ENCODE peak calls at places on chromosomes 1 and 21, in six cellular contexts. One of them, this sample, is unnamed.

GRCh38 chr1:66374561-66375111 is 159.3 kb upstream of the SGIP1 start:
- DNase-seq in fibroblast of the aortic adventitia: peak
- DNase-seq in Calu3: no peak
- DNase-seq in stomach: no peak
- DNase-seq in A549: no peak
- DNase-seq in mesothelial cell of epicardium: no peak
- DNase-seq in this sample: no peak

GRCh38 chr1:232952514-232953175 is 2.2 kb downstream of the NTPCR start:
- DNase-seq in Calu3: peak
- DNase-seq in A549: peak
- DNase-seq in mesothelial cell of epicardium: no peak
- DNase-seq in fibroblast of the aortic adventitia: peak
- DNase-seq in stomach: peak
- DNase-seq in this sample: peak

GRCh38 chr1:173122958-173123852 is 72.5 kb upstream of the TNFSF18 start:
- DNase-seq in Calu3: peak
- DNase-seq in mesothelial cell of epicardium: no peak
- DNase-seq in fibroblast of the aortic adventitia: peak
- DNase-seq in A549: peak
- DNase-seq in stomach: peak
- DNase-seq in this sample: no peak

GRCh38 chr1:22830131-22830566 is 119.5 kb downstream of the EPHB2 start:
- DNase-seq in A549: no peak
- DNase-seq in mesothelial cell of epicardium: no peak
- DNase-seq in fibroblast of the aortic adventitia: no peak
- DNase-seq in stomach: no peak
- DNase-seq in Calu3: no peak
- DNase-seq in this sample: no peak

GRCh38 chr1:84541679-84542078 is 32.6 kb downstream of the CTBS start:
- DNase-seq in fibroblast of the aortic adventitia: no peak
- DNase-seq in A549: no peak
- DNase-seq in stomach: no peak
- DNase-seq in mesothelial cell of epicardium: no peak
- DNase-seq in Calu3: no peak
- DNase-seq in this sample: peak

GRCh38 chr1:201088901-201089525 is 23.2 kb downstream of the CACNA1S start:
- DNase-seq in A549: no peak
- DNase-seq in mesothelial cell of epicardium: no peak
- DNase-seq in Calu3: peak
- DNase-seq in fibroblast of the aortic adventitia: no peak
- DNase-seq in stomach: no peak
- DNase-seq in this sample: no peak

GRCh38 chr1:27940297-27940696 is 5.5 kb downstream of the SMPDL3B start:
- DNase-seq in A549: peak
- DNase-seq in stomach: peak
- DNase-seq in mesothelial cell of epicardium: no peak
- DNase-seq in fibroblast of the aortic adventitia: peak
- DNase-seq in Calu3: peak
- DNase-seq in this sample: no peak

GRCh38 chr1:151371340-151371739 is 1.2 kb downstream of the SELENBP1 start:
- DNase-seq in stomach: peak
- DNase-seq in A549: no peak
- DNase-seq in Calu3: peak
- DNase-seq in fibroblast of the aortic adventitia: peak
- DNase-seq in mesothelial cell of epicardium: no peak
- DNase-seq in this sample: peak

GRCh38 chr1:89894210-89894668 is 73.4 kb downstream of the LRRC8D start:
- DNase-seq in fibroblast of the aortic adventitia: peak
- DNase-seq in Calu3: no peak
- DNase-seq in mesothelial cell of epicardium: no peak
- DNase-seq in A549: no peak
- DNase-seq in stomach: no peak
- DNase-seq in this sample: no peak

GRCh38 chr1:210635108-210635507 is 306.4 kb downstream of the HHAT start:
- DNase-seq in mesothelial cell of epicardium: no peak
- DNase-seq in Calu3: no peak
- DNase-seq in fibroblast of the aortic adventitia: no peak
- DNase-seq in stomach: no peak
- DNase-seq in A549: no peak
- DNase-seq in this sample: no peak

GRCh38 chr1:23422313-23422877 is 2.2 kb downstream of the TCEA3 start:
- DNase-seq in mesothelial cell of epicardium: no peak
- DNase-seq in fibroblast of the aortic adventitia: peak
- DNase-seq in A549: no peak
- DNase-seq in stomach: peak
- DNase-seq in Calu3: no peak
- DNase-seq in this sample: no peak

GRCh38 chr1:17434591-17434990 is 4.9 kb downstream of the RCC2 start:
- DNase-seq in mesothelial cell of epicardium: no peak
- DNase-seq in fibroblast of the aortic adventitia: no peak
- DNase-seq in Calu3: no peak
- DNase-seq in A549: no peak
- DNase-seq in stomach: no peak
- DNase-seq in this sample: no peak

GRCh38 chr1:203041351-203041932 is 15.2 kb downstream of the PPFIA4 start:
- DNase-seq in Calu3: no peak
- DNase-seq in A549: no peak
- DNase-seq in mesothelial cell of epicardium: no peak
- DNase-seq in stomach: no peak
- DNase-seq in fibroblast of the aortic adventitia: no peak
- DNase-seq in this sample: no peak

GRCh38 chr1:235712812-235713211 is 63.2 kb upstream of the GNG4 start:
- DNase-seq in A549: no peak
- DNase-seq in stomach: no peak
- DNase-seq in mesothelial cell of epicardium: no peak
- DNase-seq in Calu3: no peak
- DNase-seq in fibroblast of the aortic adventitia: no peak
- DNase-seq in this sample: no peak

GRCh38 chr1:21299007-21299406 is 8.7 kb upstream of the ECE1 start:
- DNase-seq in stomach: no peak
- DNase-seq in mesothelial cell of epicardium: no peak
- DNase-seq in fibroblast of the aortic adventitia: no peak
- DNase-seq in A549: no peak
- DNase-seq in Calu3: peak
- DNase-seq in this sample: no peak

GRCh38 chr1:15029036-15029435 is 124.5 kb upstream of the TMEM51 start:
- DNase-seq in mesothelial cell of epicardium: no peak
- DNase-seq in Calu3: no peak
- DNase-seq in stomach: no peak
- DNase-seq in fibroblast of the aortic adventitia: no peak
- DNase-seq in A549: no peak
- DNase-seq in this sample: no peak

GRCh38 chr1:239955431-239955830 is 136.3 kb upstream of the FMN2 start:
- DNase-seq in Calu3: no peak
- DNase-seq in stomach: no peak
- DNase-seq in A549: no peak
- DNase-seq in mesothelial cell of epicardium: no peak
- DNase-seq in fibroblast of the aortic adventitia: no peak
- DNase-seq in this sample: no peak

GRCh38 chr1:119469741-119470140 is 37.3 kb upstream of the HSD3B1 start:
- DNase-seq in stomach: no peak
- DNase-seq in mesothelial cell of epicardium: no peak
- DNase-seq in Calu3: no peak
- DNase-seq in A549: no peak
- DNase-seq in fibroblast of the aortic adventitia: no peak
- DNase-seq in this sample: no peak

DNA sequence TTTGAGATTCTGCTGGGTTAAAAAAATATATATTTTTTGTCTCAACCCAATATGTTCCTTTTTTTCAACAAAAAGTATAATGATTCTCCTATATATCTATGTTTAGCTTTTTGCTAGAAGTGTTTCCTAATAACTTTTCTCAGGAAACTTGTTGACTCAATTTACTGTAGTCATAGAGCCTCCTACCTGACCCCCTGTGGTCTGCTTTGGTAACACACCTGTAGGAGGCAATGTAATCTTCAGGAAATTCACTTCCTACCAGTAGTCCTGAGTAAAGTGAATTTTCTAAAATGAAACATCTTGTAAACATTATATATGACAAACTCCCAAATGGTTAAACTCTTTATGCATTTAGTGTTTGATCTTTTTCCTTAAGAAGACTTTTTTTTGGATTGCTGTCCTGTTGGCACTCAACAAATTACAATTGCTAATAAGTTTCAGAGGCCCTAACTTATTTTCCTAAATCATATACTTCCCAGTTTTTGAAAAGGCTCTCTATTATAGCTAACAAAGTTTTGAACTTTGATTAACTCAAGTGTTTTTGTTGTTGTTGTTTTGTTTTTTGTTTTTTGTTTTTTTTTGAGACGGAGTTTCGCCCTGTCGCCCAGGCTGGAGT is 118.3 kb downstream of the OLFML2B start:
- DNase-seq in fibroblast of the aortic adventitia: peak
- DNase-seq in Calu3: peak
- DNase-seq in stomach: peak
- DNase-seq in mesothelial cell of epicardium: no peak
- DNase-seq in A549: peak
- DNase-seq in this sample: no peak
- TF ChIP-seq CTCF in fibroblast of the aortic adventitia: peak
- TF ChIP-seq CTCF in Calu3: peak
- TF ChIP-seq CTCF in stomach: no peak
- TF ChIP-seq CTCF in mesothelial cell of epicardium: peak
- TF ChIP-seq CTCF in A549: peak
- TF ChIP-seq CTCF in this sample: peak

GRCh38 chr1:8342325-8342724 is 24.4 kb downstream of the SLC45A1 start:
- DNase-seq in fibroblast of the aortic adventitia: no peak
- DNase-seq in stomach: no peak
- DNase-seq in mesothelial cell of epicardium: no peak
- DNase-seq in A549: no peak
- DNase-seq in Calu3: no peak
- DNase-seq in this sample: no peak
- TF ChIP-seq CTCF in fibroblast of the aortic adventitia: no peak
- TF ChIP-seq CTCF in stomach: no peak
- TF ChIP-seq CTCF in mesothelial cell of epicardium: no peak
- TF ChIP-seq CTCF in A549: no peak
- TF ChIP-seq CTCF in Calu3: no peak
- TF ChIP-seq CTCF in this sample: no peak

GRCh38 chr1:170125269-170125668 is 20.5 kb upstream of the NTMT2 start:
- DNase-seq in Calu3: no peak
- DNase-seq in fibroblast of the aortic adventitia: no peak
- DNase-seq in stomach: no peak
- DNase-seq in A549: no peak
- DNase-seq in mesothelial cell of epicardium: no peak
- DNase-seq in this sample: no peak

GRCh38 chr1:170131984-170132383 is 13.8 kb upstream of the NTMT2 start:
- DNase-seq in fibroblast of the aortic adventitia: no peak
- DNase-seq in mesothelial cell of epicardium: no peak
- DNase-seq in Calu3: no peak
- DNase-seq in stomach: no peak
- DNase-seq in A549: no peak
- DNase-seq in this sample: no peak

GRCh38 chr1:170122366-170122765 is 23.4 kb upstream of the NTMT2 start:
- DNase-seq in stomach: no peak
- DNase-seq in A549: no peak
- DNase-seq in Calu3: no peak
- DNase-seq in fibroblast of the aortic adventitia: no peak
- DNase-seq in mesothelial cell of epicardium: no peak
- DNase-seq in this sample: no peak

GRCh38 chr1:170131450-170131849 is 14.3 kb upstream of the NTMT2 start:
- DNase-seq in fibroblast of the aortic adventitia: no peak
- DNase-seq in Calu3: no peak
- DNase-seq in A549: no peak
- DNase-seq in stomach: no peak
- DNase-seq in mesothelial cell of epicardium: no peak
- DNase-seq in this sample: no peak

DNA sequence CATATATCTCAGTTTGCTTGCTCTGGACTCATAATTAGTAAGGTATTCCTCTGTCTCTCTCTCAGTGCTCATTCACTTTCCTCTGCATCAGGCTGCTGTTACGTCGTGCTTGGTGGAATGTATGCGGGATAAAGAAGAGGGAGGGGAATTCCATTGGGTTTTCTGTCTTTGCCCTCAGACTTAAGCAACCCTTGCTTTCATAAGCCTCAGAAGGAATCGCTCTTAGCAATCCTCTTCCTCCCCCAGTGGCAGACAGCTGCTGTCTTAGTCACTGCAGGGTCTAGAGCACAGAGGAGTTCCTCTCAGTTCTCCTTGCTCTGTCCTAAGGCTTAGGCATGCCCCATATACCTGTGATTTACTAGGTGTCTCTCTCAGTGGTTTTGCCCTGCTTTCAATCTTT is 19.1 kb upstream of the NTMT2 start:
- DNase-seq in mesothelial cell of epicardium: no peak
- DNase-seq in fibroblast of the aortic adventitia: peak
- DNase-seq in A549: no peak
- DNase-seq in stomach: no peak
- DNase-seq in Calu3: no peak
- DNase-seq in this sample: no peak
- TF ChIP-seq CTCF in mesothelial cell of epicardium: no peak
- TF ChIP-seq CTCF in fibroblast of the aortic adventitia: peak
- TF ChIP-seq CTCF in A549: no peak
- TF ChIP-seq CTCF in stomach: no peak
- TF ChIP-seq CTCF in Calu3: no peak
- TF ChIP-seq CTCF in this sample: no peak

GRCh38 chr21:16942703-16943102 is 570.1 kb upstream of the CXADR start:
- DNase-seq in Calu3: peak
- DNase-seq in fibroblast of the aortic adventitia: peak
- DNase-seq in stomach: no peak
- DNase-seq in A549: no peak
- DNase-seq in mesothelial cell of epicardium: no peak
- DNase-seq in this sample: no peak
- TF ChIP-seq CTCF in Calu3: peak
- TF ChIP-seq CTCF in fibroblast of the aortic adventitia: peak
- TF ChIP-seq CTCF in stomach: no peak
- TF ChIP-seq CTCF in A549: peak
- TF ChIP-seq CTCF in mesothelial cell of epicardium: no peak
- TF ChIP-seq CTCF in this sample: peak